ENCODE peak calls at places on chromosomes 16 and 17, in nine cellular contexts. One of them, this sample, is unnamed. For H3K9me3, the result is how much of the 10 kb centered on the place peaks cover.

GRCh38 chr16:69838417-69838990 is 76.4 kb downstream of the WWP2 start:
- DNase-seq in mucosa of descending colon: peak
- DNase-seq in AG04450: no peak
- DNase-seq in lung: no peak
- DNase-seq in ovary: no peak
- DNase-seq in thoracic aorta: no peak
- DNase-seq in neural progenitor cell: peak
- DNase-seq in K562: no peak
- DNase-seq in PC-9: no peak
- DNase-seq in this sample: peak

GRCh38 chr17:8798176-8799000 is 777 bp downstream of the MFSD6L start:
- DNase-seq in thoracic aorta: no peak
- DNase-seq in neural progenitor cell: no peak
- DNase-seq in mucosa of descending colon: no peak
- DNase-seq in AG04450: no peak
- DNase-seq in K562: no peak
- DNase-seq in PC-9: no peak
- DNase-seq in ovary: no peak
- DNase-seq in lung: no peak
- DNase-seq in this sample: no peak

GRCh38 chr17:17106716-17107115 is 64.5 kb downstream of the MPRIP start:
- DNase-seq in lung: no peak
- DNase-seq in thoracic aorta: no peak
- DNase-seq in ovary: no peak
- DNase-seq in AG04450: no peak
- DNase-seq in K562: no peak
- DNase-seq in PC-9: no peak
- DNase-seq in neural progenitor cell: no peak
- DNase-seq in mucosa of descending colon: no peak
- DNase-seq in this sample: peak

GRCh38 chr17:82854226-82854625 is 14.4 kb upstream of the ZNF750 start:
- DNase-seq in thoracic aorta: no peak
- DNase-seq in neural progenitor cell: no peak
- DNase-seq in PC-9: no peak
- DNase-seq in mucosa of descending colon: peak
- DNase-seq in lung: no peak
- DNase-seq in ovary: no peak
- DNase-seq in K562: no peak
- DNase-seq in AG04450: no peak
- DNase-seq in this sample: no peak

GRCh38 chr17:8739104-8739503 is 5.5 kb downstream of the CCDC42 start:
- DNase-seq in K562: no peak
- DNase-seq in AG04450: no peak
- DNase-seq in PC-9: no peak
- DNase-seq in thoracic aorta: no peak
- DNase-seq in ovary: no peak
- DNase-seq in mucosa of descending colon: no peak
- DNase-seq in lung: no peak
- DNase-seq in neural progenitor cell: peak
- DNase-seq in this sample: no peak

GRCh38 chr17:16085066-16085699 is 85.6 kb downstream of the TTC19 start:
- DNase-seq in neural progenitor cell: no peak
- DNase-seq in PC-9: no peak
- DNase-seq in K562: no peak
- DNase-seq in AG04450: peak
- DNase-seq in ovary: no peak
- DNase-seq in lung: no peak
- DNase-seq in thoracic aorta: no peak
- DNase-seq in mucosa of descending colon: no peak
- DNase-seq in this sample: no peak

GRCh38 chr16:19844945-19845641 is 39.6 kb downstream of the GPRC5B start:
- DNase-seq in mucosa of descending colon: no peak
- DNase-seq in ovary: no peak
- DNase-seq in lung: no peak
- DNase-seq in PC-9: no peak
- DNase-seq in AG04450: peak
- DNase-seq in K562: peak
- DNase-seq in neural progenitor cell: no peak
- DNase-seq in thoracic aorta: no peak
- DNase-seq in this sample: no peak

GRCh38 chr17:8935194-8935593 is 30.3 kb downstream of the PIK3R5 start:
- DNase-seq in AG04450: no peak
- DNase-seq in K562: no peak
- DNase-seq in mucosa of descending colon: no peak
- DNase-seq in thoracic aorta: no peak
- DNase-seq in ovary: no peak
- DNase-seq in lung: peak
- DNase-seq in neural progenitor cell: no peak
- DNase-seq in PC-9: no peak
- DNase-seq in this sample: no peak

GRCh38 chr17:63754046-63754445 is 12.4 kb upstream of the STRADA start:
- DNase-seq in thoracic aorta: no peak
- DNase-seq in neural progenitor cell: no peak
- DNase-seq in ovary: no peak
- DNase-seq in K562: no peak
- DNase-seq in PC-9: no peak
- DNase-seq in lung: no peak
- DNase-seq in AG04450: no peak
- DNase-seq in mucosa of descending colon: no peak
- DNase-seq in this sample: no peak

GRCh38 chr16:11547517-11547916 is 39.2 kb downstream of the LITAF start:
- DNase-seq in thoracic aorta: no peak
- DNase-seq in ovary: no peak
- DNase-seq in mucosa of descending colon: no peak
- DNase-seq in PC-9: no peak
- DNase-seq in K562: no peak
- DNase-seq in AG04450: no peak
- DNase-seq in neural progenitor cell: no peak
- DNase-seq in lung: no peak
- DNase-seq in this sample: no peak

GRCh38 chr16:31714899-31715504 is 158.6 kb upstream of the ZNF267 start:
- DNase-seq in mucosa of descending colon: no peak
- DNase-seq in PC-9: no peak
- DNase-seq in neural progenitor cell: no peak
- DNase-seq in AG04450: no peak
- DNase-seq in thoracic aorta: no peak
- DNase-seq in ovary: no peak
- DNase-seq in K562: no peak
- DNase-seq in lung: no peak
- DNase-seq in this sample: no peak

GRCh38 chr16:58125781-58126335 is 3.3 kb downstream of the CFAP20 start:
- DNase-seq in K562: no peak
- DNase-seq in ovary: no peak
- DNase-seq in PC-9: no peak
- DNase-seq in thoracic aorta: no peak
- DNase-seq in lung: no peak
- DNase-seq in neural progenitor cell: no peak
- DNase-seq in AG04450: no peak
- DNase-seq in mucosa of descending colon: no peak
- DNase-seq in this sample: no peak

GRCh38 chr17:80152057-80152831 is 5.3 kb upstream of the EIF4A3 start:
- DNase-seq in AG04450: no peak
- DNase-seq in PC-9: peak
- DNase-seq in ovary: peak
- DNase-seq in neural progenitor cell: no peak
- DNase-seq in K562: no peak
- DNase-seq in lung: no peak
- DNase-seq in thoracic aorta: no peak
- DNase-seq in mucosa of descending colon: no peak
- DNase-seq in this sample: no peak

GRCh38 chr17:80151333-80151732 is 4.4 kb upstream of the EIF4A3 start:
- DNase-seq in thoracic aorta: no peak
- DNase-seq in K562: no peak
- DNase-seq in ovary: no peak
- DNase-seq in AG04450: peak
- DNase-seq in neural progenitor cell: no peak
- DNase-seq in PC-9: no peak
- DNase-seq in mucosa of descending colon: no peak
- DNase-seq in lung: no peak
- DNase-seq in this sample: no peak

GRCh38 chr17:80154166-80154565 is 7.2 kb upstream of the EIF4A3 start:
- DNase-seq in AG04450: no peak
- DNase-seq in thoracic aorta: no peak
- DNase-seq in neural progenitor cell: no peak
- DNase-seq in PC-9: no peak
- DNase-seq in mucosa of descending colon: no peak
- DNase-seq in lung: no peak
- DNase-seq in K562: no peak
- DNase-seq in ovary: no peak
- DNase-seq in this sample: no peak

GRCh38 chr17:80147035-80147939 is at the start of gene EIF4A3:
- DNase-seq in neural progenitor cell: peak
- DNase-seq in thoracic aorta: peak
- DNase-seq in PC-9: peak
- DNase-seq in lung: peak
- DNase-seq in mucosa of descending colon: peak
- DNase-seq in K562: peak
- DNase-seq in AG04450: peak
- DNase-seq in ovary: peak
- DNase-seq in this sample: peak

GRCh38 chr17:80153004-80153403 is 6.1 kb upstream of the EIF4A3 start:
- DNase-seq in K562: no peak
- DNase-seq in AG04450: no peak
- DNase-seq in mucosa of descending colon: no peak
- DNase-seq in lung: no peak
- DNase-seq in thoracic aorta: no peak
- DNase-seq in neural progenitor cell: no peak
- DNase-seq in PC-9: no peak
- DNase-seq in ovary: no peak
- DNase-seq in this sample: no peak
- H3K9me3 ChIP-seq in K562: under half
- H3K9me3 ChIP-seq in AG04450: under half
- H3K9me3 ChIP-seq in mucosa of descending colon: under half
- H3K9me3 ChIP-seq in lung: under half
- H3K9me3 ChIP-seq in thoracic aorta: under half
- H3K9me3 ChIP-seq in neural progenitor cell: under half
- H3K9me3 ChIP-seq in PC-9: under half
- H3K9me3 ChIP-seq in ovary: under half
- H3K9me3 ChIP-seq in this sample: under half

GRCh38 chr17:57986841-57987581 is 1.0 kb downstream of the VEZF1 start:
- DNase-seq in PC-9: peak
- DNase-seq in AG04450: peak
- DNase-seq in thoracic aorta: no peak
- DNase-seq in mucosa of descending colon: peak
- DNase-seq in K562: no peak
- DNase-seq in ovary: peak
- DNase-seq in neural progenitor cell: peak
- DNase-seq in lung: peak
- DNase-seq in this sample: no peak

GRCh38 chr17:57988301-57989010 is 402 bp upstream of the VEZF1 start:
- DNase-seq in mucosa of descending colon: peak
- DNase-seq in neural progenitor cell: no peak
- DNase-seq in PC-9: no peak
- DNase-seq in lung: peak
- DNase-seq in AG04450: no peak
- DNase-seq in thoracic aorta: no peak
- DNase-seq in K562: peak
- DNase-seq in ovary: peak
- DNase-seq in this sample: peak

GRCh38 chr17:57987582-57988300 is at the start of gene VEZF1:
- DNase-seq in neural progenitor cell: peak
- DNase-seq in lung: peak
- DNase-seq in ovary: peak
- DNase-seq in mucosa of descending colon: peak
- DNase-seq in K562: peak
- DNase-seq in thoracic aorta: no peak
- DNase-seq in PC-9: no peak
- DNase-seq in AG04450: no peak
- DNase-seq in this sample: peak

GRCh38 chr17:57990037-57990436 is 2.0 kb upstream of the VEZF1 start:
- DNase-seq in lung: no peak
- DNase-seq in PC-9: no peak
- DNase-seq in neural progenitor cell: no peak
- DNase-seq in mucosa of descending colon: no peak
- DNase-seq in thoracic aorta: no peak
- DNase-seq in ovary: no peak
- DNase-seq in AG04450: no peak
- DNase-seq in K562: no peak
- DNase-seq in this sample: no peak

GRCh38 chr17:57989011-57989345 is 924 bp upstream of the VEZF1 start:
- DNase-seq in neural progenitor cell: peak
- DNase-seq in ovary: peak
- DNase-seq in thoracic aorta: no peak
- DNase-seq in lung: no peak
- DNase-seq in K562: peak
- DNase-seq in mucosa of descending colon: peak
- DNase-seq in AG04450: no peak
- DNase-seq in PC-9: no peak
- DNase-seq in this sample: peak
- TF ChIP-seq CTCF in neural progenitor cell: no peak
- TF ChIP-seq CTCF in ovary: no peak
- TF ChIP-seq CTCF in thoracic aorta: no peak
- TF ChIP-seq CTCF in lung: no peak
- TF ChIP-seq CTCF in K562: no peak
- TF ChIP-seq CTCF in mucosa of descending colon: no peak
- TF ChIP-seq CTCF in AG04450: no peak
- TF ChIP-seq CTCF in PC-9: no peak
- TF ChIP-seq CTCF in this sample: no peak

DNA sequence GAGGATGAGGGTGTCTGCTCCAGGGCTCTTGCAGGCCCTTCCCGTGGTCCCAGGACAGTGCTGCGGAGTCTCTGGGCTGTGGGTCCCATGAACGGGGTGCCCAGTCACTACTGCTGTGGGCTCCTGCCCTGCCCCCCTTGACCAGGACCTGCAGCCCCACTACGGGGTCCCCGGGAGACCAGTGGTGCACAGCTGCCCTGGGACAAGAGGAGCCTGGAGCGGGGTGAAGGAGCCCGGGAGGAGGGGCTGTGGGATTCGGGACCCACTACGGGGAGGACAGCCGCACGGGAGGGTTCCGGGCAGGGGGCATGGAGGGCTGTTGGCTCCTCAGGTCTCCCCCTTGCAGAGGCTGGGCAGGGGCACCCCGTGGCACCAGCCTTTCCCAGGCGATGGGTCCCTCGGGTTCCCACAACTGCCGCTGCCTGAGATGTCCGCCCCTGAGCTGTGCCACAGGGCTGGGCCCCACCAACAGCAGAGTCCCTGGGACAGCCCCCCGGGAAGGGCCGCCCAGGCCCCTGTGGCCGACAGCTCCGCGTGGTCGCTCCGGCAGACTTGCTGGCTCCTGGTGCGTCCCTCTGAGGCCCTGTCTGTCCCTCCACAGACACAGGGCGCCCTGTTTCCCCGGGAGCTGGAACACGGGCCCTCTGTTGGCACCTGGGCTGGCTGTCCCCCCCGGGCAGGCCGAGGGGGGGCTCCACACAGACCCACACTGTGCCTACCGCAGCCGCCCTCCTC is 52.1 kb upstream of the GNG13 start:
- DNase-seq in mucosa of descending colon: no peak
- DNase-seq in lung: no peak
- DNase-seq in ovary: no peak
- DNase-seq in K562: no peak
- DNase-seq in AG04450: no peak
- DNase-seq in neural progenitor cell: no peak
- DNase-seq in PC-9: no peak
- DNase-seq in thoracic aorta: no peak
- DNase-seq in this sample: no peak
- H3K9me3 ChIP-seq in mucosa of descending colon: under half
- H3K9me3 ChIP-seq in lung: under half
- H3K9me3 ChIP-seq in ovary: under half
- H3K9me3 ChIP-seq in K562: under half
- H3K9me3 ChIP-seq in AG04450: half or more
- H3K9me3 ChIP-seq in neural progenitor cell: under half
- H3K9me3 ChIP-seq in PC-9: under half
- H3K9me3 ChIP-seq in thoracic aorta: under half
- H3K9me3 ChIP-seq in this sample: under half

GRCh38 chr16:49513040-49513439 is 139.4 kb downstream of the C16orf78 start:
- DNase-seq in neural progenitor cell: peak
- DNase-seq in ovary: no peak
- DNase-seq in K562: peak
- DNase-seq in thoracic aorta: no peak
- DNase-seq in lung: no peak
- DNase-seq in AG04450: no peak
- DNase-seq in mucosa of descending colon: no peak
- DNase-seq in PC-9: no peak
- DNase-seq in this sample: no peak
- TF ChIP-seq CTCF in neural progenitor cell: peak
- TF ChIP-seq CTCF in ovary: no peak
- TF ChIP-seq CTCF in K562: no peak
- TF ChIP-seq CTCF in thoracic aorta: no peak
- TF ChIP-seq CTCF in lung: no peak
- TF ChIP-seq CTCF in AG04450: no peak
- TF ChIP-seq CTCF in mucosa of descending colon: no peak
- TF ChIP-seq CTCF in PC-9: no peak
- TF ChIP-seq CTCF in this sample: peak